ENCODE peak calls at places on chromosomes 6 and 20, in nine cellular contexts. One of them, this sample, is unnamed.

GRCh38 chr6:138161434-138162103 is at the start of gene ARFGEF3:
- DNase-seq in WTC11: peak
- DNase-seq in HT-29: peak
- DNase-seq in T-helper 1 cell: no peak
- DNase-seq in upper lobe of right lung: peak
- DNase-seq in NCI-H460: peak
- DNase-seq in brain microvascular endothelial cell: no peak
- DNase-seq in pancreas: peak
- DNase-seq in NCI-H2171 treated with DMSO at 0.1 percent for 48 hours: peak
- DNase-seq in this sample: peak

GRCh38 chr6:151716446-151717047 is 90.9 kb upstream of the ESR1 start:
- DNase-seq in WTC11: peak
- DNase-seq in HT-29: peak
- DNase-seq in T-helper 1 cell: no peak
- DNase-seq in upper lobe of right lung: no peak
- DNase-seq in NCI-H460: no peak
- DNase-seq in brain microvascular endothelial cell: peak
- DNase-seq in pancreas: no peak
- DNase-seq in NCI-H2171 treated with DMSO at 0.1 percent for 48 hours: no peak
- DNase-seq in this sample: no peak

GRCh38 chr6:104256547-104257144 is 603.1 kb downstream of the HACE1 start:
- DNase-seq in WTC11: no peak
- DNase-seq in HT-29: no peak
- DNase-seq in T-helper 1 cell: no peak
- DNase-seq in upper lobe of right lung: no peak
- DNase-seq in NCI-H460: no peak
- DNase-seq in brain microvascular endothelial cell: no peak
- DNase-seq in pancreas: no peak
- DNase-seq in NCI-H2171 treated with DMSO at 0.1 percent for 48 hours: no peak
- DNase-seq in this sample: no peak

GRCh38 chr20:57838670-57839142 is 128.9 kb upstream of the PMEPA1 start:
- DNase-seq in WTC11: no peak
- DNase-seq in HT-29: no peak
- DNase-seq in T-helper 1 cell: no peak
- DNase-seq in upper lobe of right lung: no peak
- DNase-seq in NCI-H460: no peak
- DNase-seq in brain microvascular endothelial cell: no peak
- DNase-seq in pancreas: peak
- DNase-seq in NCI-H2171 treated with DMSO at 0.1 percent for 48 hours: peak
- DNase-seq in this sample: no peak

GRCh38 chr6:85278456-85279035 is 171.3 kb upstream of the NT5E start:
- DNase-seq in WTC11: no peak
- DNase-seq in HT-29: no peak
- DNase-seq in T-helper 1 cell: no peak
- DNase-seq in upper lobe of right lung: no peak
- DNase-seq in NCI-H460: no peak
- DNase-seq in brain microvascular endothelial cell: no peak
- DNase-seq in pancreas: no peak
- DNase-seq in NCI-H2171 treated with DMSO at 0.1 percent for 48 hours: no peak
- DNase-seq in this sample: no peak

GRCh38 chr20:49775229-49775693 is 37.4 kb upstream of the SLC9A8 start:
- DNase-seq in WTC11: peak
- DNase-seq in HT-29: peak
- DNase-seq in T-helper 1 cell: no peak
- DNase-seq in upper lobe of right lung: peak
- DNase-seq in NCI-H460: peak
- DNase-seq in brain microvascular endothelial cell: peak
- DNase-seq in pancreas: no peak
- DNase-seq in NCI-H2171 treated with DMSO at 0.1 percent for 48 hours: no peak
- DNase-seq in this sample: no peak

GRCh38 chr20:58045579-58045978 is 182.9 kb downstream of the ANKRD60 start:
- DNase-seq in WTC11: no peak
- DNase-seq in HT-29: no peak
- DNase-seq in T-helper 1 cell: no peak
- DNase-seq in upper lobe of right lung: no peak
- DNase-seq in NCI-H460: no peak
- DNase-seq in brain microvascular endothelial cell: no peak
- DNase-seq in pancreas: no peak
- DNase-seq in NCI-H2171 treated with DMSO at 0.1 percent for 48 hours: no peak
- DNase-seq in this sample: no peak

GRCh38 chr6:164859791-164860190 is 449.6 kb downstream of the C6orf118 start:
- DNase-seq in WTC11: no peak
- DNase-seq in HT-29: no peak
- DNase-seq in T-helper 1 cell: no peak
- DNase-seq in upper lobe of right lung: no peak
- DNase-seq in NCI-H460: no peak
- DNase-seq in brain microvascular endothelial cell: no peak
- DNase-seq in pancreas: no peak
- DNase-seq in NCI-H2171 treated with DMSO at 0.1 percent for 48 hours: no peak
- DNase-seq in this sample: no peak

GRCh38 chr6:24140572-24140971 is 14.6 kb downstream of the NRSN1 start:
- DNase-seq in WTC11: no peak
- DNase-seq in HT-29: no peak
- DNase-seq in T-helper 1 cell: no peak
- DNase-seq in upper lobe of right lung: no peak
- DNase-seq in NCI-H460: no peak
- DNase-seq in brain microvascular endothelial cell: no peak
- DNase-seq in pancreas: no peak
- DNase-seq in NCI-H2171 treated with DMSO at 0.1 percent for 48 hours: no peak
- DNase-seq in this sample: no peak

GRCh38 chr6:106735828-106736227 is 106.5 kb downstream of the QRSL1 start:
- DNase-seq in WTC11: no peak
- DNase-seq in HT-29: no peak
- DNase-seq in T-helper 1 cell: no peak
- DNase-seq in upper lobe of right lung: no peak
- DNase-seq in NCI-H460: no peak
- DNase-seq in brain microvascular endothelial cell: no peak
- DNase-seq in pancreas: no peak
- DNase-seq in NCI-H2171 treated with DMSO at 0.1 percent for 48 hours: no peak
- DNase-seq in this sample: no peak

GRCh38 chr20:9919271-9920014 is 80.6 kb upstream of the PAK5 start:
- DNase-seq in WTC11: no peak
- DNase-seq in HT-29: no peak
- DNase-seq in T-helper 1 cell: no peak
- DNase-seq in upper lobe of right lung: no peak
- DNase-seq in NCI-H460: no peak
- DNase-seq in brain microvascular endothelial cell: no peak
- DNase-seq in pancreas: no peak
- DNase-seq in NCI-H2171 treated with DMSO at 0.1 percent for 48 hours: no peak
- DNase-seq in this sample: no peak

This sample was measured in CD4-positive, alpha-beta T cell.